ENCODE peak calls at places on chromosomes 5 and 9, in nine cellular contexts. One of them, this sample, is unnamed.
A peak's percentile ranks its signal among the peaks of the same experiment; 100 is the strongest.

GRCh38 chr9:106868565-106868964 is 5.6 kb downstream of the ZNF462 start:
- DNase-seq in upper lobe of left lung: peak; percentile 72
- DNase-seq in SK-N-SH: no peak
- DNase-seq in ovary: peak; percentile 68
- DNase-seq in tibial nerve: peak; percentile 18
- DNase-seq in H1: no peak
- DNase-seq in sigmoid colon: no peak
- DNase-seq in stomach: no peak
- DNase-seq in K562: no peak
- DNase-seq in this sample: peak; percentile 22

GRCh38 chr9:128454991-128455390 is 815 bp upstream of the ODF2 start:
- DNase-seq in upper lobe of left lung: no peak
- DNase-seq in SK-N-SH: no peak
- DNase-seq in ovary: peak; percentile 26
- DNase-seq in tibial nerve: no peak
- DNase-seq in H1: no peak
- DNase-seq in sigmoid colon: no peak
- DNase-seq in stomach: no peak
- DNase-seq in K562: no peak
- DNase-seq in this sample: no peak

GRCh38 chr9:137449931-137450537 is 8.9 kb upstream of the ENTPD8 start:
- DNase-seq in upper lobe of left lung: no peak
- DNase-seq in SK-N-SH: no peak
- DNase-seq in ovary: peak; percentile 26
- DNase-seq in tibial nerve: no peak
- DNase-seq in H1: no peak
- DNase-seq in sigmoid colon: no peak
- DNase-seq in stomach: no peak
- DNase-seq in K562: peak; percentile 70
- DNase-seq in this sample: peak; percentile 7

GRCh38 chr5:143494162-143494561 is 90.7 kb upstream of the NR3C1 start:
- DNase-seq in upper lobe of left lung: no peak
- DNase-seq in SK-N-SH: no peak
- DNase-seq in ovary: no peak
- DNase-seq in tibial nerve: no peak
- DNase-seq in H1: no peak
- DNase-seq in sigmoid colon: no peak
- DNase-seq in stomach: no peak
- DNase-seq in K562: no peak
- DNase-seq in this sample: no peak

GRCh38 chr9:71128796-71129195 is 7.4 kb upstream of the TRPM3 start:
- DNase-seq in upper lobe of left lung: no peak
- DNase-seq in SK-N-SH: no peak
- DNase-seq in ovary: no peak
- DNase-seq in tibial nerve: no peak
- DNase-seq in H1: no peak
- DNase-seq in sigmoid colon: no peak
- DNase-seq in stomach: no peak
- DNase-seq in K562: no peak
- DNase-seq in this sample: no peak

GRCh38 chr9:108551030-108551964 is 304.5 kb downstream of the ACTL7B start:
- DNase-seq in upper lobe of left lung: no peak
- DNase-seq in SK-N-SH: no peak
- DNase-seq in ovary: no peak
- DNase-seq in tibial nerve: no peak
- DNase-seq in H1: no peak
- DNase-seq in sigmoid colon: no peak
- DNase-seq in stomach: no peak
- DNase-seq in K562: no peak
- DNase-seq in this sample: no peak

GRCh38 chr5:176446884-176447537 is 1.2 kb upstream of the FAF2 start:
- DNase-seq in upper lobe of left lung: no peak
- DNase-seq in SK-N-SH: no peak
- DNase-seq in ovary: peak; percentile 30
- DNase-seq in tibial nerve: no peak
- DNase-seq in H1: no peak
- DNase-seq in sigmoid colon: peak; percentile 69
- DNase-seq in stomach: no peak
- DNase-seq in K562: peak; percentile 46
- DNase-seq in this sample: peak; percentile 31

GRCh38 chr5:129135633-129136032 is 41.1 kb downstream of the ISOC1 start:
- DNase-seq in upper lobe of left lung: no peak
- DNase-seq in SK-N-SH: no peak
- DNase-seq in ovary: no peak
- DNase-seq in tibial nerve: no peak
- DNase-seq in H1: no peak
- DNase-seq in sigmoid colon: no peak
- DNase-seq in stomach: no peak
- DNase-seq in K562: peak; percentile 53
- DNase-seq in this sample: no peak

GRCh38 chr9:99411479-99412100 is 189.5 kb downstream of the SEC61B start:
- DNase-seq in upper lobe of left lung: no peak
- DNase-seq in SK-N-SH: no peak
- DNase-seq in ovary: no peak
- DNase-seq in tibial nerve: no peak
- DNase-seq in H1: no peak
- DNase-seq in sigmoid colon: no peak
- DNase-seq in stomach: no peak
- DNase-seq in K562: no peak
- DNase-seq in this sample: no peak

GRCh38 chr9:13967493-13967892 is 346.4 kb downstream of the NFIB start:
- DNase-seq in upper lobe of left lung: no peak
- DNase-seq in SK-N-SH: no peak
- DNase-seq in ovary: no peak
- DNase-seq in tibial nerve: no peak
- DNase-seq in H1: no peak
- DNase-seq in sigmoid colon: no peak
- DNase-seq in stomach: no peak
- DNase-seq in K562: no peak
- DNase-seq in this sample: no peak

GRCh38 chr5:35803221-35803651 is 53.5 kb upstream of the IL7R start:
- DNase-seq in upper lobe of left lung: peak; percentile 39
- DNase-seq in SK-N-SH: peak; percentile 71
- DNase-seq in ovary: peak; percentile 50
- DNase-seq in tibial nerve: no peak
- DNase-seq in H1: peak; percentile 51
- DNase-seq in sigmoid colon: peak; percentile 66
- DNase-seq in stomach: no peak
- DNase-seq in K562: no peak
- DNase-seq in this sample: no peak

GRCh38 chr9:126219166-126219565 is 107.5 kb upstream of the MVB12B start:
- DNase-seq in upper lobe of left lung: no peak
- DNase-seq in SK-N-SH: no peak
- DNase-seq in ovary: no peak
- DNase-seq in tibial nerve: no peak
- DNase-seq in H1: no peak
- DNase-seq in sigmoid colon: no peak
- DNase-seq in stomach: no peak
- DNase-seq in K562: no peak
- DNase-seq in this sample: no peak

GRCh38 chr9:126219717-126220116 is 106.9 kb upstream of the MVB12B start:
- DNase-seq in upper lobe of left lung: no peak
- DNase-seq in SK-N-SH: no peak
- DNase-seq in ovary: no peak
- DNase-seq in tibial nerve: no peak
- DNase-seq in H1: peak; percentile 45
- DNase-seq in sigmoid colon: no peak
- DNase-seq in stomach: no peak
- DNase-seq in K562: no peak
- DNase-seq in this sample: no peak

GRCh38 chr9:126222835-126223431 is 103.7 kb upstream of the MVB12B start:
- DNase-seq in upper lobe of left lung: no peak
- DNase-seq in SK-N-SH: no peak
- DNase-seq in ovary: no peak
- DNase-seq in tibial nerve: no peak
- DNase-seq in H1: peak; percentile 49
- DNase-seq in sigmoid colon: no peak
- DNase-seq in stomach: no peak
- DNase-seq in K562: no peak
- DNase-seq in this sample: no peak

GRCh38 chr9:126222363-126222834 is 104.2 kb upstream of the MVB12B start:
- DNase-seq in upper lobe of left lung: no peak
- DNase-seq in SK-N-SH: no peak
- DNase-seq in ovary: no peak
- DNase-seq in tibial nerve: no peak
- DNase-seq in H1: no peak
- DNase-seq in sigmoid colon: no peak
- DNase-seq in stomach: no peak
- DNase-seq in K562: no peak
- DNase-seq in this sample: no peak

GRCh38 chr9:126221480-126221879 is 105.1 kb upstream of the MVB12B start:
- DNase-seq in upper lobe of left lung: no peak
- DNase-seq in SK-N-SH: no peak
- DNase-seq in ovary: no peak
- DNase-seq in tibial nerve: no peak
- DNase-seq in H1: no peak
- DNase-seq in sigmoid colon: no peak
- DNase-seq in stomach: no peak
- DNase-seq in K562: no peak
- DNase-seq in this sample: no peak
- H3K27me3 ChIP-seq in upper lobe of left lung: peaks cover 12% of the 10 kb centered on the region
- H3K27me3 ChIP-seq in SK-N-SH: peaks cover 4% of the 10 kb centered on the region
- H3K27me3 ChIP-seq in ovary: no peaks in the 10 kb centered on the region
- H3K27me3 ChIP-seq in tibial nerve: no peaks in the 10 kb centered on the region
- H3K27me3 ChIP-seq in H1: no peaks in the 10 kb centered on the region
- H3K27me3 ChIP-seq in sigmoid colon: peaks cover 25% of the 10 kb centered on the region
- H3K27me3 ChIP-seq in stomach: peaks cover 30% of the 10 kb centered on the region
- H3K27me3 ChIP-seq in K562: no peaks in the 10 kb centered on the region
- H3K27me3 ChIP-seq in this sample: peaks cover 73% of the 10 kb centered on the region

DNA sequence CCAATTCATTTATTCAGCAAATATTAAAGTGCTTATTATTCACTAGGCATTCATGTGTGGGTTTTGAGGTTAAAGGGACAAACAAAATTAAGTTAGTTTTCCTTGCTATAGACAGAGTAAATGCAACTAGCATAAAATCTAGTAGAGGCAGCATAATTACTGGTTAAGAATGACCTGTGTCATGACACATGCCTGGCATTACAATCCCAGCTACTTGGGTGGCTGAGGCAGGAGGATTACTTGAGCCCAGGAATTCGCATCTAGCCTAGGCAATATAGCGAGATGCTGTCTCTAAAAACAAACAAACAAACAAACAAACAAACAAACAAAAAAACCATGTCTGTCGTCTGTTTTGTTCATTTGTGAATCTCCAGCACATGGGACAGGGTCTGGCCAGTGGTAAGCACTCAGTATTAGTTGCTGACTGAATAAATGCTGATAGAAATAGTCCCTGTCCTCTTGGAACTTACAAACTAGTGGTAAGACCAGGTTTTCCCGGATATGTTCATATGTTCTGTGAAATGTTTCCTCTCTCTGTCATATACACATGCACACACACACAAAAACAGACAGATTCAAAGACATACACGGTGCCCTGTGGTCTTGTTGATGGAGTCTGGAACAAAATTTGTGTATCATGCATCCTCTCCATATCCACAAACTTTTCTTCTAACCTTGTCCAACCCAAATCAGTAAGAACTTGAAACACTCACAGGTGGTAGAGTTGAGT is 41.8 kb upstream of the TNFAIP8 start:
- DNase-seq in upper lobe of left lung: no peak
- DNase-seq in SK-N-SH: no peak
- DNase-seq in ovary: no peak
- DNase-seq in tibial nerve: no peak
- DNase-seq in H1: no peak
- DNase-seq in sigmoid colon: no peak
- DNase-seq in stomach: no peak
- DNase-seq in K562: no peak
- DNase-seq in this sample: no peak
- H3K4me1 ChIP-seq in upper lobe of left lung: peaks cover 11% of the 10 kb centered on the region
- H3K4me1 ChIP-seq in SK-N-SH: peaks cover 8% of the 10 kb centered on the region
- H3K4me1 ChIP-seq in ovary: no peaks in the 10 kb centered on the region
- H3K4me1 ChIP-seq in tibial nerve: peaks cover 5% of the 10 kb centered on the region
- H3K4me1 ChIP-seq in H1: no peaks in the 10 kb centered on the region
- H3K4me1 ChIP-seq in sigmoid colon: peaks cover 5% of the 10 kb centered on the region
- H3K4me1 ChIP-seq in stomach: peaks cover 6% of the 10 kb centered on the region
- H3K4me1 ChIP-seq in K562: peaks cover 11% of the 10 kb centered on the region
- H3K4me1 ChIP-seq in this sample: no peaks in the 10 kb centered on the region

GRCh38 chr5:124477577-124477976 is 268.9 kb downstream of the ZNF608 start:
- DNase-seq in upper lobe of left lung: no peak
- DNase-seq in SK-N-SH: no peak
- DNase-seq in ovary: no peak
- DNase-seq in tibial nerve: no peak
- DNase-seq in H1: no peak
- DNase-seq in sigmoid colon: no peak
- DNase-seq in stomach: no peak
- DNase-seq in K562: no peak
- DNase-seq in this sample: no peak
- TF ChIP-seq EP300 in upper lobe of left lung: no peak
- TF ChIP-seq EP300 in SK-N-SH: no peak
- TF ChIP-seq EP300 in ovary: no peak
- TF ChIP-seq EP300 in tibial nerve: no peak
- TF ChIP-seq EP300 in H1: no peak
- TF ChIP-seq EP300 in sigmoid colon: no peak
- TF ChIP-seq EP300 in stomach: no peak
- TF ChIP-seq EP300 in K562: no peak
- TF ChIP-seq EP300 in this sample: no peak

GRCh38 chr9:68507098-68507795 is 33.4 kb downstream of the TMEM252 start:
- DNase-seq in upper lobe of left lung: no peak
- DNase-seq in SK-N-SH: peak; percentile 17
- DNase-seq in ovary: no peak
- DNase-seq in tibial nerve: no peak
- DNase-seq in H1: no peak
- DNase-seq in sigmoid colon: no peak
- DNase-seq in stomach: no peak
- DNase-seq in K562: peak; percentile 9
- DNase-seq in this sample: no peak

GRCh38 chr9:68505681-68506409 is 34.8 kb downstream of the TMEM252 start:
- DNase-seq in upper lobe of left lung: peak; percentile 29
- DNase-seq in SK-N-SH: no peak
- DNase-seq in ovary: no peak
- DNase-seq in tibial nerve: no peak
- DNase-seq in H1: no peak
- DNase-seq in sigmoid colon: no peak
- DNase-seq in stomach: no peak
- DNase-seq in K562: peak; percentile 1
- DNase-seq in this sample: no peak

GRCh38 chr9:68509689-68510088 is 31.0 kb downstream of the TMEM252 start:
- DNase-seq in upper lobe of left lung: no peak
- DNase-seq in SK-N-SH: no peak
- DNase-seq in ovary: no peak
- DNase-seq in tibial nerve: no peak
- DNase-seq in H1: no peak
- DNase-seq in sigmoid colon: no peak
- DNase-seq in stomach: no peak
- DNase-seq in K562: no peak
- DNase-seq in this sample: no peak

GRCh38 chr9:68507796-68508145 is 32.9 kb downstream of the TMEM252 start:
- DNase-seq in upper lobe of left lung: no peak
- DNase-seq in SK-N-SH: no peak
- DNase-seq in ovary: no peak
- DNase-seq in tibial nerve: no peak
- DNase-seq in H1: no peak
- DNase-seq in sigmoid colon: no peak
- DNase-seq in stomach: no peak
- DNase-seq in K562: no peak
- DNase-seq in this sample: no peak

DNA sequence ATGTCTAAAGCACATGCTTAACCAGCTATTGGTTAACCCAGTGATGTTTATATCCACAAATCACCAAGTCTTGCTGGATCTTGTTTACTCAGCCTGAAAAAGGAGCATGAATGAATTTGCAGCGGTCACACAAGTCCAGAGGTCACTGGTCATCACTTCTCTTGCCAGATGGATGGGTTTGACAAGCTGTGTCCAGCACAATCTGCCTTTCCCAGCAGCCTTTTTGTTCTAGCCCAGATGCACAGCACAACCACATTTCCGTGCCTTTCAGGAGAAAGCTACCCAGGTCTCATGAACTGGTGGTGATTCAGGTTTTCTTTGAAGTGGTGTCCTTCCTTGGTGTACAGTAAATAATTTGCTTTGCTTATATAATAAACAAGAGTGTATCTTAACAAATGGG is 32.1 kb downstream of the TMEM252 start:
- DNase-seq in upper lobe of left lung: no peak
- DNase-seq in SK-N-SH: no peak
- DNase-seq in ovary: no peak
- DNase-seq in tibial nerve: no peak
- DNase-seq in H1: no peak
- DNase-seq in sigmoid colon: no peak
- DNase-seq in stomach: no peak
- DNase-seq in K562: peak; percentile 65
- DNase-seq in this sample: no peak
- H3K27me3 ChIP-seq in upper lobe of left lung: no peaks in the 10 kb centered on the region
- H3K27me3 ChIP-seq in SK-N-SH: peaks cover 8% of the 10 kb centered on the region
- H3K27me3 ChIP-seq in ovary: no peaks in the 10 kb centered on the region
- H3K27me3 ChIP-seq in tibial nerve: no peaks in the 10 kb centered on the region
- H3K27me3 ChIP-seq in H1: peaks cover 85% of the 10 kb centered on the region
- H3K27me3 ChIP-seq in sigmoid colon: no peaks in the 10 kb centered on the region
- H3K27me3 ChIP-seq in stomach: no peaks in the 10 kb centered on the region
- H3K27me3 ChIP-seq in K562: no peaks in the 10 kb centered on the region
- H3K27me3 ChIP-seq in this sample: no peaks in the 10 kb centered on the region